ENCODE peak calls at places on chromosomes 7 and 10, in nine cellular contexts. F is right lobe of liver, V is psoas muscle, I is uterus, Y is left lung, R is heart left ventricle, P is mesenchymal stem cell, N is transverse colon, B is ovary. J is an unnamed sample. For H3K4me1, the result is how much of the 10 kb centered on the place peaks cover.

GRCh38 chr10:23157691-23158369 is 34.3 kb upstream of the PTF1A start:
- DNase-seq in F (no peak), V (no peak), I (no peak), Y (no peak), R (no peak), P (peak), N (no peak), B (no peak), J (no peak)

GRCh38 chr10:23412223-23412622 is 26.7 kb upstream of the OTUD1 start:
- DNase-seq in F (no peak), V (no peak), I (no peak), Y (no peak), R (no peak), P (peak), N (no peak), B (no peak), J (no peak)

GRCh38 chr7:155867734-155868400 is 55.6 kb upstream of the SHH start:
- DNase-seq in F (no peak), V (no peak), I (no peak), Y (no peak), R (no peak), P (no peak), N (no peak), B (no peak), J (no peak)

GRCh38 chr10:129770286-129770685 is 193.8 kb downstream of the EBF3 start:
- DNase-seq in F (peak), V (no peak), I (no peak), Y (no peak), R (no peak), P (no peak), N (peak), B (no peak), J (no peak)

GRCh38 chr10:31678139-31678536 is 250.5 kb downstream of the ARHGAP12 start:
- DNase-seq in F (no peak), V (peak), I (peak), Y (no peak), R (peak), P (no peak), N (no peak), B (no peak), J (peak)

GRCh38 chr10:33465747-33466146 is 131.3 kb upstream of the NRP1 start:
- DNase-seq in F (no peak), V (no peak), I (no peak), Y (no peak), R (no peak), P (no peak), N (no peak), B (no peak), J (no peak)

GRCh38 chr7:41648506-41648905 is 54.4 kb downstream of the INHBA start:
- DNase-seq in F (no peak), V (no peak), I (no peak), Y (no peak), R (no peak), P (no peak), N (no peak), B (no peak), J (no peak)

GRCh38 chr7:118878336-118878735 is 653.8 kb downstream of the ANKRD7 start:
- DNase-seq in F (no peak), V (no peak), I (no peak), Y (no peak), R (no peak), P (no peak), N (no peak), B (no peak), J (no peak)

GRCh38 chr7:74481458-74482324 is 28.0 kb downstream of the GTF2IRD1 start:
- DNase-seq in F (no peak), V (no peak), I (no peak), Y (no peak), R (peak), P (peak), N (no peak), B (no peak), J (no peak)

GRCh38 chr7:42736931-42737330 is 174.9 kb downstream of the C7orf25 start:
- DNase-seq in F (no peak), V (no peak), I (no peak), Y (no peak), R (no peak), P (no peak), N (no peak), B (no peak), J (no peak)

GRCh38 chr7:129851174-129851573 is 101.6 kb downstream of the UBE2H start:
- DNase-seq in F (no peak), V (no peak), I (no peak), Y (no peak), R (no peak), P (no peak), N (no peak), B (no peak), J (no peak)

GRCh38 chr10:100346351-100346764 is 675 bp upstream of the SCD start:
- DNase-seq in F (peak), V (peak), I (peak), Y (peak), R (peak), P (peak), N (peak), B (peak), J (peak)

GRCh38 chr7:25860206-25860881 is 291.7 kb upstream of the NFE2L3 start:
- DNase-seq in F (no peak), V (no peak), I (no peak), Y (no peak), R (no peak), P (peak), N (no peak), B (no peak), J (no peak)

GRCh38 chr7:116380030-116380429 is 119.5 kb upstream of the CAV2 start:
- DNase-seq in F (no peak), V (no peak), I (no peak), Y (no peak), R (no peak), P (no peak), N (no peak), B (no peak), J (no peak)

GRCh38 chr10:123997486-123998196 is 95.8 kb downstream of the CHST15 start:
- DNase-seq in F (peak), V (no peak), I (no peak), Y (peak), R (peak), P (peak), N (no peak), B (no peak), J (no peak)

GRCh38 chr10:22988581-22989360 is 60.9 kb downstream of the ARMC3 start:
- DNase-seq in F (no peak), V (peak), I (peak), Y (peak), R (peak), P (peak), N (peak), B (peak), J (peak)

GRCh38 chr7:139645572-139646523 is 122.4 kb downstream of the CLEC2L start:
- DNase-seq in F (peak), V (peak), I (peak), Y (peak), R (peak), P (peak), N (peak), B (peak), J (peak)

GRCh38 chr7:107627002-107627401 is 33.6 kb upstream of the SLC26A4 start:
- DNase-seq in F (no peak), V (no peak), I (no peak), Y (no peak), R (no peak), P (no peak), N (no peak), B (no peak), J (no peak)

DNA sequence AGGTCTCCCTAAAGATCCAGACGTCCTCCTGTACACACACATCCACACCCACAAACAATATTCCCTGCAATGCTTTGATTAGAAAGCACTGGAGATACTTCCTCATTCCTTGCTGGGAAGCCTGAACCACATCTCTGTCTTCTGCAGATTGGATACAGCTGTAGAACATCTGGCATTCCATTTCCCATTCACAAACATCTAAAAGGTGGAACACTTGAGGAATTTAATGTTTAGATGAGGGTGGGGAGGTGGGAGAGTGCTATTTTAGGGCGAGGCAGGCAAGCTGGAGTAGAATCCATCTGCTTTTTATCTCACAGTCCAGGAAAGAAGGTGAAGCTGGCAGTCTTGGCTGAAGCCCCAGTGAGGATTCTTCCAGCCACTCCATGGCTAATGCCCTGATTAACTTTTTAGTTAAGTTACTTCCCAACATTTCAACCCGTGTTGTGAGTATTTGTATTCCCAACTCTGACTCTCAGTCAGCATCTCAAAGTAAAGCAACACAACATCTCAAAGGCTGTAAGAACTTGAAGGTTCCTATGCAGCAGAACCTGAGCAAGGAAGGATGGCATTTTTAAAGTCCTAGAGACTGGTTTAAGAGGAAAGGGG is 46.1 kb downstream of the CYTH3 start:
- DNase-seq in F (no peak), V (no peak), I (no peak), Y (no peak), R (no peak), P (peak), N (no peak), B (no peak), J (no peak)
- H3K4me1 ChIP-seq in F (under half), V (under half), I (under half), Y (under half), R (under half), P (under half), N (half or more), B (under half), J (half or more)

DNA sequence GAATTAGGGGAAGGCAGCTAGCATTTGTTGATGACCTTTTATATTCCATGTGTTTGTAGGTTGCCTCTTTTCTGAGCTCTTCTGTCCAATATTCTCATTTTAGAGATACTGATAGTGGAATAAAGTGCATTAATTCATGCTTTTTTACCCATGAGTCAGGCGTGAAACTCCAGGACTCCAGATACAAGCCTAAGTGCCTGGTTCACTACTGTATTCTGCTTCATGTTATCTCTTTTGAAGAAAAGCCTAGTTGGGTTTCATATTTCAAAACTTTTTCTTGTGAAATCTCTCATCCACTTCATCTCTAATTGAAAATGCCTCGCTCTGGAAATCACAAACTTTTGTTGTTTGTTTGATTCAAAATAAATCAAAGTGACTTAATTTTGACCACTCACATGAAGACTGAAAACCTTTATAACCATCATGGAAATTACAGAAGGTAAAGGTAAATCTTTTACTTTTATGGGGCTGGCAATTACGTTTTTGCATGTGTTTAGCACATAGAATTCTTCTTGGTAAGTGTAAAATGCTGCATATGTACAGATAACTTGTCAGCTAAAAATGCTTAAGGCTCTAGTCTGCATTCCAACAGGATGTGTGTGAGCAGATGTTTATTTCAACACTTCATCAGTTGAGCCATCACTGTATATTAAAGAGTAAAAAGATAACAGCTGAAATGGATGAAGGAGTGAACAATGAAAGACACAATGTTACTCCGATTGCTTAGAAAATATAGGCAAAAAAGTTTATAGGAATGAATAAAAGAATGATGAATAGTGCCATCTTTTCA is 961.8 kb upstream of the CELF2 start:
- DNase-seq in F (no peak), V (no peak), I (no peak), Y (no peak), R (no peak), P (peak), N (no peak), B (no peak), J (no peak)
- H3K27ac ChIP-seq in F (no peak), V (no peak), I (no peak), Y (no peak), R (no peak), P (no peak), N (no peak), B (no peak), J (no peak)

GRCh38 chr7:47571355-47572100 is 10.4 kb downstream of the TNS3 start:
- DNase-seq in F (peak), V (peak), I (peak), Y (peak), R (peak), P (peak), N (peak), B (peak), J (peak)
- H3K4me3 ChIP-seq in F (peak), V (peak), I (peak), Y (no peak), R (peak), P (no peak), N (no peak), B (peak), J (peak)

DNA sequence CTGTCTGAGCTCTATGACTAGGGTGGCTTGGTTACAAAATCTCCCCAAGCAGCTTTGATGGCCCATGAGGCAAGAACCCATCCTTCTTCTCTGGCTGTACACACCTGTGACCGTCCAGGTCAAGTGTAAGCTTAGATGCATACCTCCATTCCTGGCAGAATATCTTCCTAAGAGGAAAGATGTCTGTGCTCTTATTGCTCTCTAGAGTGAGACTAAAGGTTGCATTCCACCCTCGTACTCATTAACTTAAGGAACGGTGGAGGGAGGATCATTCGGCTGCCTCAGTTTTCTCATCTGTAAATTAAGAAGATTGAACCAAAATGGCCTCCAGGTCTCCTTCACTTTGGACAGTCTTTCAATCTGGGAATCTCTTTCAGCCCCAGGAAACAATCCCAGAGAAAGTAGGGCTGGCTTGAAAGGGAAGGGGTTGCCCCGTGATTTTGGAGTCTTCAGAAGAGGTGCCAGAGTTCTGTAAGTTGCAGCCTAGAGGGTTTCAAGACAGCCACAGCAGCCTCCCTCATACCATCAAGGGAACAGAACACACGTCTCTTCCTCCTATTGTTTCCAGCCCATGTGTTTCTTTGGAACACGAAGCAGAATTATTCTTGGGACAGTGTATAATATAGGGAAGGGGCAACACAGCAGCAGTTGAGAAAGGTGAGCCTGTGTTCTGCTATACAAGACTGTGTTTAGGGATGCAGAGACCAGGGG is 5.4 kb downstream of the HOXA4 start:
- DNase-seq in F (no peak), V (no peak), I (no peak), Y (no peak), R (no peak), P (no peak), N (no peak), B (no peak), J (no peak)
- H3K4me1 ChIP-seq in F (under half), V (half or more), I (under half), Y (under half), R (under half), P (under half), N (half or more), B (under half), J (under half)

GRCh38 chr10:11532329-11532728 is 79.1 kb downstream of the USP6NL start:
- DNase-seq in F (no peak), V (no peak), I (no peak), Y (no peak), R (no peak), P (peak), N (no peak), B (no peak), J (no peak)
- H3K27ac ChIP-seq in F (no peak), V (no peak), I (peak), Y (no peak), R (peak), P (no peak), N (no peak), B (peak), J (peak)

GRCh38 chr7:150374472-150374871 is 4.7 kb upstream of the ZNF775 start:
- DNase-seq in F (no peak), V (no peak), I (no peak), Y (no peak), R (no peak), P (no peak), N (no peak), B (no peak), J (no peak)

GRCh38 chr7:150375662-150376521 is 3.2 kb upstream of the ZNF775 start:
- DNase-seq in F (no peak), V (no peak), I (no peak), Y (no peak), R (no peak), P (no peak), N (peak), B (no peak), J (no peak)

GRCh38 chr7:150372271-150373048 is 3.8 kb downstream of the REPIN1 start:
- DNase-seq in F (no peak), V (no peak), I (no peak), Y (no peak), R (no peak), P (no peak), N (peak), B (no peak), J (no peak)

GRCh38 chr7:150373049-150373801 is 4.6 kb downstream of the REPIN1 start:
- DNase-seq in F (no peak), V (no peak), I (no peak), Y (no peak), R (no peak), P (no peak), N (peak), B (no peak), J (no peak)

DNA sequence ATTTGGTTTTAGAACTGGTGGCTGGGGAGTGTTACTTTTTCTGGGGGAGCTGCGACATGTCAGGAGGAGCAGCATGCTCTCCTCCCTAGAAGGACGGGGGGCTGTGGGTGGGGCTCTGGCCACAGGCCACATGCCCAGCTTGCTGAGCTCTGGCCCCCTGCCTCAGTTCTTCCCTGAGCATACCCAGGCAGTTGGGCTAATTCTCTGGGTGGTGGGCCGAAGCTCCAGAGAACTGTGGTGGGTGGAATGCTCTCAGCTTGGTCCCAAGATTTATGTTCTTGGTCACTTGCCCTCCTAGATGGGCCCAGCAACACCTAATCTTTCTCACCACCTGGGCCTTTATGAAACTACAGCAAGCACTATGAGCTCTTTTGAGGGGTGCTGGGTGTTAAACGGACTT is 5.1 kb upstream of the ZNF775 start:
- DNase-seq in F (no peak), V (no peak), I (no peak), Y (no peak), R (no peak), P (no peak), N (no peak), B (no peak), J (no peak)
- H3K4me3 ChIP-seq in F (no peak), V (no peak), I (no peak), Y (no peak), R (no peak), P (no peak), N (no peak), B (no peak), J (no peak)